ENCODE peak calls at places on chromosomes 11 and 22, in five cellular contexts. G, F, Z, Q and K are unnamed samples.

GRCh38 chr11:96162816-96163499 is 180.0 kb downstream of the MAML2 start:
- DNase-seq in Q (no peak), Z (peak; percentile 98), F (peak; percentile 95), G (peak; percentile 27), K (no peak)

GRCh38 chr11:24132471-24132870 is 364.4 kb upstream of the LUZP2 start:
- DNase-seq in Z (no peak), G (no peak), F (no peak), Q (no peak), K (no peak)

GRCh38 chr11:116471608-116472007 is 301.2 kb downstream of the BUD13 start:
- DNase-seq in G (peak; percentile 70), Q (no peak), F (peak; percentile 3), Z (peak; percentile 36), K (no peak)

GRCh38 chr22:49211176-49211575 is 616.5 kb downstream of the BRD1 start:
- DNase-seq in Q (no peak), Z (no peak), F (no peak), G (no peak), K (no peak)

GRCh38 chr11:112837162-112837826 is 123.9 kb upstream of the NCAM1 start:
- DNase-seq in G (no peak), Z (no peak), Q (no peak), F (no peak), K (no peak)

GRCh38 chr22:17855891-17856290 is 81.6 kb upstream of the BID start:
- DNase-seq in G (no peak), Z (no peak), F (no peak), Q (no peak), K (no peak)

GRCh38 chr22:43894122-43894521 is 2.3 kb upstream of the PNPLA5 start:
- DNase-seq in Q (no peak), G (no peak), Z (no peak), F (no peak), K (no peak)

GRCh38 chr22:17769716-17770082 is 4.6 kb downstream of the BID start:
- DNase-seq in F (no peak), Z (no peak), Q (no peak), G (no peak), K (no peak)

GRCh38 chr11:114062272-114062671 is 2.8 kb downstream of the ZBTB16 start:
- DNase-seq in Z (no peak), Q (no peak), G (no peak), F (no peak), K (no peak)

GRCh38 chr11:92311616-92312449 is 87.2 kb downstream of the FAT3 start:
- DNase-seq in Z (peak; percentile 67), F (peak; percentile 19), G (no peak), Q (no peak), K (no peak)

GRCh38 chr11:79525257-79525656 is 84.4 kb upstream of the TENM4 start:
- DNase-seq in G (no peak), F (no peak), Z (no peak), Q (no peak), K (no peak)

GRCh38 chr11:57269580-57270021 is 32.6 kb upstream of the APLNR start:
- DNase-seq in Z (peak; percentile 25), F (no peak), Q (no peak), G (no peak), K (no peak)

GRCh38 chr22:28942801-28943500 is 59.6 kb downstream of the ZNRF3 start:
- DNase-seq in F (no peak), Q (no peak), G (no peak), Z (no peak), K (no peak)

GRCh38 chr22:37415210-37415609 is 12.1 kb downstream of the ELFN2 start:
- DNase-seq in Z (no peak), F (no peak), Q (no peak), G (no peak), K (no peak)

GRCh38 chr11:12691473-12691872 is 17.3 kb downstream of the TEAD1 start:
- DNase-seq in G (no peak), Q (no peak), Z (no peak), F (peak; percentile 86), K (no peak)

GRCh38 chr11:60078742-60079141 is 9.7 kb upstream of the MS4A2 start:
- DNase-seq in G (no peak), Z (no peak), Q (no peak), F (no peak), K (no peak)

GRCh38 chr11:61911701-61912529 is 5.5 kb downstream of the RAB3IL1 start:
- DNase-seq in F (no peak), G (no peak), Z (no peak), Q (no peak), K (no peak)

GRCh38 chr11:110174645-110175310 is 81.6 kb downstream of the ZC3H12C start:
- DNase-seq in Z (peak; percentile 47), F (peak; percentile 73), G (no peak), Q (no peak), K (no peak)

GRCh38 chr11:132456735-132457328 is 1075.5 kb downstream of the OPCML start:
- DNase-seq in F (no peak), Z (no peak), G (no peak), Q (no peak), K (no peak)

GRCh38 chr11:65703846-65704245 is 8.2 kb upstream of the KAT5 start:
- DNase-seq in Q (no peak), F (no peak), Z (no peak), G (no peak), K (no peak)

GRCh38 chr11:134521452-134522289 is 109.6 kb upstream of the B3GAT1 start:
- DNase-seq in Q (no peak), G (no peak), F (no peak), Z (no peak), K (no peak)

GRCh38 chr11:129960216-129961214 is 42.1 kb downstream of the PRDM10 start:
- DNase-seq in Z (peak; percentile 77), G (peak; percentile 64), Q (no peak), F (peak; percentile 96), K (peak; percentile 16)

GRCh38 chr11:74138572-74138971 is 32.2 kb downstream of the C2CD3 start:
- DNase-seq in Q (no peak), G (peak; percentile 85), Z (peak; percentile 91), F (peak; percentile 99), K (peak; percentile 86)

GRCh38 chr22:45155050-45155840 is 8.5 kb upstream of the NUP50 start:
- DNase-seq in G (no peak), Z (peak; percentile 59), Q (no peak), F (peak; percentile 72), K (no peak)

GRCh38 chr11:69301491-69302401 is 7.8 kb downstream of the MYEOV start:
- DNase-seq in Z (peak; percentile 28), Q (no peak), F (peak; percentile 91), G (peak; percentile 89), K (no peak)

GRCh38 chr22:19002684-19003038 is 66.6 kb upstream of the PRODH start:
- DNase-seq in G (no peak), F (no peak), Q (no peak), Z (no peak), K (no peak)

GRCh38 chr22:18998998-18999397 is 62.9 kb upstream of the PRODH start:
- DNase-seq in G (no peak), Z (no peak), Q (no peak), F (no peak), K (no peak)

GRCh38 chr22:18999416-18999815 is 63.3 kb upstream of the PRODH start:
- DNase-seq in G (no peak), F (no peak), Z (no peak), Q (no peak), K (no peak)

GRCh38 chr22:19003518-19003917 is 67.4 kb upstream of the PRODH start:
- DNase-seq in Q (no peak), F (no peak), G (no peak), Z (no peak), K (no peak)

DNA sequence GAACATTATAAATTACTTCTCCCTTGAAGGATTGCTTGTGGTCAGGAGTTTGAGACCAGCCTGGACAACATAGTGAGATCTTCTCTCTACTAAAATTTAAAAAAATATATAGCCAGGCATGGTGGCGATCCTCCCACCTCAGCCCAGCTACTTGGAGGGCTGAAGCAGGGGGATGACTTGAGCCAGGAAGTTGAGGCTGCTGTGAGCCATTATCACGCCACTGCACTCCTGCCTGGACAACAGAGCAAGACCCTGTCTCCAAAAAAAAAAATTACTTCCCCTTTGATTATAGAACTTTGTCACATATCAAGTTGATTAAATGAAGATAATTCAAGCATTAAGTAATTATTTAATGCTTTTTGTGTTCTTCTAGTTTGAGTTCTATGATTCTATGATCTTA is 65.1 kb upstream of the PRODH start:
- DNase-seq in Z (no peak), G (no peak), Q (no peak), F (no peak), K (no peak)
- H3K27ac ChIP-seq in Z (no peak overlapping the region), G (no peak overlapping the region), Q (no peak overlapping the region), F (no peak overlapping the region), K (no peak overlapping the region)

DNA sequence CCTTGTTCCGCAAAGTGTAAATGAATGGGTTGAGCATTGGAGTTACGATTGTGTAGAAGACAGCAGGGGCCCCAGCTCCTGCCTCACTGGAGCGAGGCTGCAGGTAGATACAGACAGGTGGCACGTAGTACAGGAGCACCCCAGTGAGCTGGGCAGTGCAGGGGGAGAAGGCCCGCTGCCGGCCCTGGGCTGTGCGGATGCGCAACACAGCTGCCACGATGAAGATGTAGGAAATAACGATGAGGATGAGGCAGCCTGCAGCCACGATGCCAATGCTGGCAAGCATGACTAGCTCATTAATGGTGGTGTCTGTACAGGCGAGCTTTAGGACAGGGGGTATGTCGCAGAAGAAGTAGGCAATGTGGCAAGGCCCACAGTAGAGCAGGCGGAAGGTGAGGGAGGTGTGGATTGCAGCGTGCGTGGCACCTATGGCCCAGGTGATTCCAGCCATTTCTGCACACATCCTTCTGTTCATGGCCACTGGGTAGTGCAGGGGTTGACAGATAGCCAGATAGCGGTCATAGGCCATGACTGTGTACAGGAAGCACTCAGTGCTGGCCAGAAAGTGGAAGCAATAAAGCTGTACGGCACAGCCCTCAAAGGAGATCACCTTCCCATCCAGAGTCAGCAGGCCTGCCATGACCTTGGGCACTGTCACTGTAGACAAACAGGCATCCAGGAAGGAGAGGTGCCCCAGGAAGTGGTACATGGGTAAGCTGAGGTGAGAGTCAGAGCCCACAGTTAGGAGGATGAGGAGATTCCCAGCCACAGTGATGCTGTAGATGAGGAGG is 616 bp downstream of the OR10S1 start:
- DNase-seq in F (no peak), G (no peak), Q (no peak), Z (no peak), K (no peak)
- H3K27ac ChIP-seq in F (no peak overlapping the region), G (peak overlapping the region; percentile 36), Q (no peak overlapping the region), Z (no peak overlapping the region), K (peak overlapping the region; percentile 97)

DNA sequence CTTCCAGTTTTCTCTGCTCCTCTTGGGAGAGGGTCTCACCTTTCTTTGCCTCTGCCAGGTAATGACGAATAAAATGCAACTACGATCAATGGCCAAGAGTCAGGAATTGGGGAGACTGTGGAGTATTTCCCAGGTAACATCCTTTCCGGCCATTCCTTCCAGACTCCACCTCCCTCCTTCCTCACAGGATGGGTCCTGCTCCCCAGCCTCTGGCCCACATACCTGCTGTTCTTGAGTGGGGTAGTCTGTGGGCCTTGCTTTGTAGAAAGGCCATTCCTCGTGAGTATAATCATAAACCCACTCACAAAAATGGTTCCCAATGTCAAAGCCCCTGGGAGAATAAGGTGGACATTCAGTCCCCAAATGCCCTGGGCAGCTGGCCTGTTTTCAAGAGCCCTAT is 1.5 kb upstream of the CPT1B start:
- DNase-seq in Z (no peak), Q (no peak), G (no peak), F (no peak), K (no peak)
- H3K27ac ChIP-seq in Z (peak overlapping the region; percentile 93), Q (no peak overlapping the region), G (peak overlapping the region; percentile 93), F (no peak overlapping the region), K (no peak overlapping the region)

DNA sequence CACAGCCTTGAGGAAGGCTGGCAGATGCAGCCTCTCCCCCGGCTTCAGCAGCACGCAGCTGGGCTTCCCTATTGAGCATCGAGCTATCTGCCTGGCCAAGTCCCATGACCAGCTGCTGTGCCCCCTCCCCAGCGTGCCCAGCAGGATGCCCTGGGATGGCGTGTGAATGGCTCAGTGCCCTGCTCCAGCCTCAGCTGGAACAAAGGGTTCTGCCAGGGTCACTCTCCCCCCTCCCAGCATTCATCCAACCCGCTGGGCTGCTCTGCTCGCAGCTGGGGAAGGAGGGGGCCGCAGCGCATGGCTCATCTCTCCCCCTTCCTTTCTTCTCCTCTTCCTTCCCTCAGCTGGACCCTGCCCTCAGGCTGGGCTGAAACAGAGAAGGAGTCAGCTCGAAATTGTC is 14.5 kb downstream of the LRP4 start:
- DNase-seq in Z (no peak), Q (no peak), G (no peak), F (no peak), K (no peak)
- H3K27ac ChIP-seq in Z (no peak overlapping the region), Q (no peak overlapping the region), G (no peak overlapping the region), F (no peak overlapping the region), K (no peak overlapping the region)